ENCODE peak calls at places on chromosomes 2 and 18, in five cellular contexts. Y, D, E, A and O are unnamed samples.

GRCh38 chr2:240820014-240820606 is at the start of gene KIF1A:
- DNase-seq in A (no peak), Y (no peak), E (peak; percentile 87), D (peak; percentile 72), O (no peak)

GRCh38 chr2:236369606-236370005 is 105.4 kb upstream of the ASB18 start:
- DNase-seq in Y (no peak), D (no peak), E (peak; percentile 20), A (no peak), O (no peak)

GRCh38 chr18:75161629-75162028 is 47.3 kb downstream of the PTGR3 start:
- DNase-seq in A (peak; percentile 16), Y (no peak), E (no peak), D (no peak), O (peak; percentile 10)

GRCh38 chr2:80300346-80300745 is 4.2 kb downstream of the LRRTM1 start:
- DNase-seq in E (no peak), D (no peak), Y (no peak), A (no peak), O (no peak)

GRCh38 chr2:223590964-223591363 is 11.2 kb downstream of the SCG2 start:
- DNase-seq in A (no peak), D (no peak), Y (no peak), E (no peak), O (no peak)

GRCh38 chr2:224271854-224272620 is 129.9 kb downstream of the FAM124B start:
- DNase-seq in A (peak; percentile 32), Y (no peak), E (no peak), D (no peak), O (no peak)

GRCh38 chr2:221896505-221897151 is 324.5 kb upstream of the EPHA4 start:
- DNase-seq in D (no peak), Y (no peak), E (no peak), A (peak; percentile 70), O (no peak)

GRCh38 chr18:41761329-41762028 is 193.6 kb upstream of the PIK3C3 start:
- DNase-seq in D (no peak), Y (no peak), A (peak; percentile 85), E (no peak), O (peak; percentile 44)

GRCh38 chr2:22812065-22812680 is 572.8 kb upstream of the KLHL29 start:
- DNase-seq in D (no peak), E (no peak), A (no peak), Y (no peak), O (no peak)

GRCh38 chr2:69742170-69742952 is 427 bp downstream of the ANXA4 start:
- DNase-seq in E (no peak), A (peak; percentile 28), D (peak; percentile 11), Y (no peak), O (peak; percentile 41)

GRCh38 chr18:41842886-41843285 is 112.1 kb upstream of the PIK3C3 start:
- DNase-seq in E (no peak), D (no peak), Y (no peak), A (no peak), O (no peak)

GRCh38 chr2:100397117-100397860 is 20.2 kb downstream of the CHST10 start:
- DNase-seq in A (no peak), E (no peak), D (no peak), Y (no peak), O (no peak)

GRCh38 chr2:240566203-240567136 is 1.8 kb upstream of the RNPEPL1 start:
- DNase-seq in D (peak; percentile 73), E (peak; percentile 84), Y (no peak), A (peak; percentile 81), O (peak; percentile 83)

GRCh38 chr18:64713284-64713683 is 564.4 kb upstream of the LINC00305 start:
- DNase-seq in A (no peak), E (no peak), Y (no peak), D (no peak), O (no peak)

GRCh38 chr2:238925816-238926215 is 77.9 kb downstream of the TWIST2 start:
- DNase-seq in Y (no peak), E (no peak), D (no peak), A (no peak), O (no peak)

GRCh38 chr18:44895176-44895798 is 214.6 kb downstream of the SETBP1 start:
- DNase-seq in A (peak; percentile 65), Y (no peak), D (no peak), E (no peak), O (peak; percentile 90)

GRCh38 chr2:205556841-205557539 is 125.3 kb upstream of the NRP2 start:
- DNase-seq in D (no peak), A (no peak), E (peak; percentile 45), Y (no peak), O (no peak)

GRCh38 chr2:24852431-24853020 is 59.3 kb downstream of the CENPO start:
- DNase-seq in Y (no peak), A (no peak), E (no peak), D (no peak), O (no peak)

GRCh38 chr2:9887513-9887912 is 44.2 kb downstream of the TAF1B start:
- DNase-seq in Y (no peak), A (no peak), E (no peak), D (no peak), O (no peak)

GRCh38 chr2:69509011-69509749 is 71.9 kb upstream of the NFU1 start:
- DNase-seq in D (no peak), Y (no peak), A (no peak), E (no peak), O (no peak)

GRCh38 chr2:154623819-154624218 is 74.7 kb upstream of the KCNJ3 start:
- DNase-seq in D (peak; percentile 44), A (peak; percentile 7), Y (peak; percentile 10), E (peak; percentile 37), O (peak; percentile 57)

GRCh38 chr18:48777737-48778111 is 173.0 kb downstream of the SMAD7 start:
- DNase-seq in Y (no peak), E (no peak), A (peak; percentile 78), D (no peak), O (no peak)

GRCh38 chr2:39728941-39729351 is 50.1 kb downstream of the THUMPD2 start:
- DNase-seq in D (no peak), Y (peak; percentile 3), E (peak; percentile 52), A (peak; percentile 45), O (peak; percentile 50)

GRCh38 chr2:45973426-45973825 is 322.0 kb downstream of the PRKCE start:
- DNase-seq in A (no peak), E (no peak), Y (no peak), D (no peak), O (no peak)

GRCh38 chr2:81894451-81894990 is 1590.0 kb upstream of the LRRTM1 start:
- DNase-seq in Y (no peak), E (no peak), D (no peak), A (peak; percentile 20), O (no peak)

GRCh38 chr2:2234398-2234797 is 96.7 kb downstream of the MYT1L start:
- DNase-seq in A (no peak), Y (no peak), E (no peak), D (no peak), O (no peak)

GRCh38 chr2:44310287-44310686 is 35.0 kb downstream of the SLC3A1 start:
- DNase-seq in E (no peak), A (peak; percentile 18), D (no peak), Y (no peak), O (no peak)

GRCh38 chr2:226760412-226761194 is 39.0 kb downstream of the IRS1 start:
- DNase-seq in A (peak; percentile 89), D (no peak), E (no peak), Y (no peak), O (no peak)

GRCh38 chr2:195543902-195544894 is 112.8 kb upstream of the SLC39A10 start:
- DNase-seq in Y (no peak), A (peak; percentile 79), E (no peak), D (no peak), O (no peak)

DNA sequence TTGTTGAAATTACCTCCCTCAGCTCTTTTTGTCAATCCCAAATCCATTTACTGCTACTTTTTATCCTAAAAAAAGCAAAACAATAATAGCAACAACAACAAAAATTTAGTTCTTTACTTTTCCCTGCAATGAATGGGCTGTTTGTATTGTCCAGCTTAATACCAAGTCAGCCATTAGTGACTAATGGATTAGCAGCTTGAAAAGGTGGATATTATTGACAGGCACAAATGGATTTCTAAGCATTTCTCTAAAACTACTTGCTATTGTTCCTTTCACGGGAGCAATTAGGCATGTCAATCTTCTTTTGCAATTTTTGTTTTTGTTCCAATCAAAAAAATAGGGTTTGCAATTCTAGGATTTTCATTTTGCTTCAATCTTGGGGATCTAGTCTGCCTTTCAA is 32.1 kb upstream of the SPAG16 start:
- DNase-seq in D (peak; percentile 57), Y (no peak), A (no peak), E (no peak), O (no peak)
- H2BK12ac ChIP-seq in D (no peak overlapping the region), Y (no peak overlapping the region), A (no peak overlapping the region), E (no peak overlapping the region), O (no peak overlapping the region)

DNA sequence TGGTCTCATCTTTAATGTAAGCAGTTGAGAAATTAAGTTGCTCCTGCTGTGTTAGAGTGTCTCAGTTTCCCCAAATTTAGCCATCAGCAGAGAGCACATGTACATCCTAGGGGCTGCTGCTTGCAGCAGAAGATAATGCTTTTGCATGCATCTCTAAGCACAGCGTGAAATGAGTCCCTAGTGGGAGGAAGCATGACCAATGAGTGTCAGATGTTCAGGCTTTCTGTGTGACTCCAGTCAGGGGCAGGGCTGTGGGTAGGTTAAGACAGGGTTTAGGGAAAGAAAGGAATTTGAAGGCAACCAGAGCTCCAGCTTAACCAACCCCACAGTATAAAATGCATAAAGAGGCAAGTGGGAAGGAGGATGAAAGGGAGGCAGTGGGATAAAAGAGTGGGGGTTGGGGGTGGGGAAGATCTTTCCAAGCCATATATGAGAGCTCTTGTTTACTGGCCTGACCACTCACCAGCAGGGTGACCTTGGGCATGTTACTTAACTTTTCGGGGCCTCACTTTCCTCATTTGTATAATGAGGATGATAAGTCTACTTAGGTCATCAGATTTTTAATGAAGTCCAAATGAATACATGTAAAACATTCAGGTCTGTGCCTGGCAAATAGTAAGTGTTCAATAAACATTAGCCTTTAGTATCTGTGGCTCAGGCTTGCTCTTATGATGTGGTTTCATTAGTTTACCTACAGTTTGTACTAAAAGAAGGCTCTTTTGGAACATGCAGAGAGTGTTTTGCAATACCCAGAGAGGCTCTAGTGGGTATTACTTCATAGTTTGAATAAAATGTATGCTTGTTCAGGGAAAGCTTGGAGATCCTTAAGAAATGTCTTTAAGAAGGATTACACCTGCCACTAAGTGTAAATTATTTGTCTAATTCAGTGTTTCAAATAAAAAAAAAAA is 42.7 kb upstream of the PELI1 start:
- DNase-seq in Y (no peak), A (peak; percentile 83), E (no peak), D (no peak), O (no peak)
- H2BK12ac ChIP-seq in Y (no peak overlapping the region), A (peak overlapping the region; percentile 72), E (no peak overlapping the region), D (no peak overlapping the region), O (no peak overlapping the region)

GRCh38 chr18:68072744-68073143 is 556.2 kb upstream of the DSEL start:
- DNase-seq in A (no peak), D (no peak), E (no peak), Y (no peak), O (no peak)
- H2BK12ac ChIP-seq in A (no peak overlapping the region), D (no peak overlapping the region), E (no peak overlapping the region), Y (no peak overlapping the region), O (no peak overlapping the region)

GRCh38 chr18:59308201-59309014 is 10.0 kb downstream of the CPLX4 start:
- DNase-seq in E (peak; percentile 76), A (peak; percentile 56), Y (peak; percentile 15), D (peak; percentile 68), O (peak; percentile 78)

DNA sequence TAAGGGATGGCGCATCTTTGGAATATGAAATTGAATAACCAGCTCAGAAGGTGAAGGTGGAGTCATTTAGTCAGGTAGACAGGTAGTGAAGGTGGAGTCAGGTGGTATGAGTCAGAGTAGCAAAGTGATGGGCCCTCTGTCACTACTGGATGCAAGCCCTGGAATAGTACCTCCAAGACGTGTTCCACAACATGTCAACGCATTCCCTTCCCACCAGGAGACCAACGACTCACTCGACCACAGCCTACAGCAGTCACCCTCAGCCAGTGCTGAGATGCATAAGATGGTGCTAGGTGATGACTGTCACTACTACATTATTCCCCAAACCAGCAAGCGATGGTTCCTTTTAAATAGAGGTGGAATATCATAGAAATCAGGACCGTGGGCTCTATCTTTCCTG is 6.8 kb downstream of the CPLX4 start:
- DNase-seq in A (no peak), Y (no peak), E (no peak), D (no peak), O (no peak)
- H2BK12ac ChIP-seq in A (no peak overlapping the region), Y (no peak overlapping the region), E (no peak overlapping the region), D (no peak overlapping the region), O (no peak overlapping the region)